ENCODE peak calls at places on chromosomes 16 and 17, in seven cellular contexts. One of them, this sample, is unnamed. For H3K9me3, the result is how much of the 10 kb centered on the place peaks cover.

GRCh38 chr17:37048806-37049205 is 100.1 kb downstream of the AATF start:
- DNase-seq in CD8-positive, alpha-beta T cell: no peak
- DNase-seq in esophagus squamous epithelium: no peak
- DNase-seq in heart left ventricle: no peak
- DNase-seq in AG04450: no peak
- DNase-seq in stomach: no peak
- DNase-seq in uterus: no peak
- DNase-seq in this sample: no peak

GRCh38 chr17:45942284-45942683 is 47.9 kb downstream of the MAPT start:
- DNase-seq in CD8-positive, alpha-beta T cell: no peak
- DNase-seq in esophagus squamous epithelium: no peak
- DNase-seq in heart left ventricle: peak
- DNase-seq in AG04450: no peak
- DNase-seq in stomach: peak
- DNase-seq in uterus: peak
- DNase-seq in this sample: peak

GRCh38 chr16:5790512-5790911 is 692.9 kb upstream of the EEF2KMT start:
- DNase-seq in CD8-positive, alpha-beta T cell: no peak
- DNase-seq in esophagus squamous epithelium: no peak
- DNase-seq in heart left ventricle: no peak
- DNase-seq in AG04450: no peak
- DNase-seq in stomach: no peak
- DNase-seq in uterus: no peak
- DNase-seq in this sample: no peak

GRCh38 chr16:442976-443375 is 17.5 kb downstream of the RAB11FIP3 start:
- DNase-seq in CD8-positive, alpha-beta T cell: no peak
- DNase-seq in esophagus squamous epithelium: no peak
- DNase-seq in heart left ventricle: no peak
- DNase-seq in AG04450: no peak
- DNase-seq in stomach: no peak
- DNase-seq in uterus: no peak
- DNase-seq in this sample: no peak

GRCh38 chr17:43849116-43849515 is 2.1 kb downstream of the CD300LG start:
- DNase-seq in CD8-positive, alpha-beta T cell: no peak
- DNase-seq in esophagus squamous epithelium: no peak
- DNase-seq in heart left ventricle: no peak
- DNase-seq in AG04450: no peak
- DNase-seq in stomach: no peak
- DNase-seq in uterus: no peak
- DNase-seq in this sample: no peak

GRCh38 chr17:82848022-82848592 is 8.3 kb upstream of the ZNF750 start:
- DNase-seq in CD8-positive, alpha-beta T cell: peak
- DNase-seq in esophagus squamous epithelium: no peak
- DNase-seq in heart left ventricle: no peak
- DNase-seq in AG04450: peak
- DNase-seq in stomach: peak
- DNase-seq in uterus: peak
- DNase-seq in this sample: no peak

GRCh38 chr16:12499032-12499735 is 304.5 kb downstream of the CPPED1 start:
- DNase-seq in CD8-positive, alpha-beta T cell: no peak
- DNase-seq in esophagus squamous epithelium: no peak
- DNase-seq in heart left ventricle: no peak
- DNase-seq in AG04450: no peak
- DNase-seq in stomach: no peak
- DNase-seq in uterus: no peak
- DNase-seq in this sample: no peak

GRCh38 chr16:82331974-82332750 is 162.1 kb upstream of the MPHOSPH6 start:
- DNase-seq in CD8-positive, alpha-beta T cell: no peak
- DNase-seq in esophagus squamous epithelium: no peak
- DNase-seq in heart left ventricle: no peak
- DNase-seq in AG04450: no peak
- DNase-seq in stomach: peak
- DNase-seq in uterus: no peak
- DNase-seq in this sample: no peak

GRCh38 chr17:32609085-32609484 is 122.3 kb downstream of the CDK5R1 start:
- DNase-seq in CD8-positive, alpha-beta T cell: peak
- DNase-seq in esophagus squamous epithelium: no peak
- DNase-seq in heart left ventricle: peak
- DNase-seq in AG04450: no peak
- DNase-seq in stomach: peak
- DNase-seq in uterus: no peak
- DNase-seq in this sample: no peak

GRCh38 chr16:70380919-70381603 is 34.4 kb downstream of the DDX19A start:
- DNase-seq in CD8-positive, alpha-beta T cell: peak
- DNase-seq in esophagus squamous epithelium: peak
- DNase-seq in heart left ventricle: peak
- DNase-seq in AG04450: peak
- DNase-seq in stomach: peak
- DNase-seq in uterus: peak
- DNase-seq in this sample: peak

GRCh38 chr17:20975566-20975965 is 67.2 kb downstream of the USP22 start:
- DNase-seq in CD8-positive, alpha-beta T cell: no peak
- DNase-seq in esophagus squamous epithelium: no peak
- DNase-seq in heart left ventricle: no peak
- DNase-seq in AG04450: no peak
- DNase-seq in stomach: no peak
- DNase-seq in uterus: no peak
- DNase-seq in this sample: no peak

GRCh38 chr16:57757326-57757786 is 21.8 kb downstream of the KATNB1 start:
- DNase-seq in CD8-positive, alpha-beta T cell: peak
- DNase-seq in esophagus squamous epithelium: no peak
- DNase-seq in heart left ventricle: peak
- DNase-seq in AG04450: peak
- DNase-seq in stomach: peak
- DNase-seq in uterus: peak
- DNase-seq in this sample: peak

GRCh38 chr16:63067141-63067540 is 1030.9 kb upstream of the CDH8 start:
- DNase-seq in CD8-positive, alpha-beta T cell: no peak
- DNase-seq in esophagus squamous epithelium: no peak
- DNase-seq in heart left ventricle: no peak
- DNase-seq in AG04450: no peak
- DNase-seq in stomach: no peak
- DNase-seq in uterus: no peak
- DNase-seq in this sample: no peak

GRCh38 chr16:77974883-77975282 is 47.5 kb upstream of the CLEC3A start:
- DNase-seq in CD8-positive, alpha-beta T cell: no peak
- DNase-seq in esophagus squamous epithelium: no peak
- DNase-seq in heart left ventricle: no peak
- DNase-seq in AG04450: no peak
- DNase-seq in stomach: no peak
- DNase-seq in uterus: no peak
- DNase-seq in this sample: peak

GRCh38 chr17:41907633-41908539 is 10.9 kb downstream of the ACLY start:
- DNase-seq in CD8-positive, alpha-beta T cell: no peak
- DNase-seq in esophagus squamous epithelium: no peak
- DNase-seq in heart left ventricle: no peak
- DNase-seq in AG04450: no peak
- DNase-seq in stomach: no peak
- DNase-seq in uterus: no peak
- DNase-seq in this sample: no peak

GRCh38 chr17:45119964-45120363 is 12.4 kb downstream of the PLCD3 start:
- DNase-seq in CD8-positive, alpha-beta T cell: no peak
- DNase-seq in esophagus squamous epithelium: no peak
- DNase-seq in heart left ventricle: no peak
- DNase-seq in AG04450: no peak
- DNase-seq in stomach: no peak
- DNase-seq in uterus: no peak
- DNase-seq in this sample: no peak

GRCh38 chr16:28531777-28532744 is 6.7 kb downstream of the NUPR1 start:
- DNase-seq in CD8-positive, alpha-beta T cell: no peak
- DNase-seq in esophagus squamous epithelium: no peak
- DNase-seq in heart left ventricle: peak
- DNase-seq in AG04450: no peak
- DNase-seq in stomach: peak
- DNase-seq in uterus: peak
- DNase-seq in this sample: peak

GRCh38 chr17:19447085-19447583 is 36.1 kb downstream of the RNF112 start:
- DNase-seq in CD8-positive, alpha-beta T cell: peak
- DNase-seq in esophagus squamous epithelium: no peak
- DNase-seq in heart left ventricle: no peak
- DNase-seq in AG04450: peak
- DNase-seq in stomach: peak
- DNase-seq in uterus: peak
- DNase-seq in this sample: peak

DNA sequence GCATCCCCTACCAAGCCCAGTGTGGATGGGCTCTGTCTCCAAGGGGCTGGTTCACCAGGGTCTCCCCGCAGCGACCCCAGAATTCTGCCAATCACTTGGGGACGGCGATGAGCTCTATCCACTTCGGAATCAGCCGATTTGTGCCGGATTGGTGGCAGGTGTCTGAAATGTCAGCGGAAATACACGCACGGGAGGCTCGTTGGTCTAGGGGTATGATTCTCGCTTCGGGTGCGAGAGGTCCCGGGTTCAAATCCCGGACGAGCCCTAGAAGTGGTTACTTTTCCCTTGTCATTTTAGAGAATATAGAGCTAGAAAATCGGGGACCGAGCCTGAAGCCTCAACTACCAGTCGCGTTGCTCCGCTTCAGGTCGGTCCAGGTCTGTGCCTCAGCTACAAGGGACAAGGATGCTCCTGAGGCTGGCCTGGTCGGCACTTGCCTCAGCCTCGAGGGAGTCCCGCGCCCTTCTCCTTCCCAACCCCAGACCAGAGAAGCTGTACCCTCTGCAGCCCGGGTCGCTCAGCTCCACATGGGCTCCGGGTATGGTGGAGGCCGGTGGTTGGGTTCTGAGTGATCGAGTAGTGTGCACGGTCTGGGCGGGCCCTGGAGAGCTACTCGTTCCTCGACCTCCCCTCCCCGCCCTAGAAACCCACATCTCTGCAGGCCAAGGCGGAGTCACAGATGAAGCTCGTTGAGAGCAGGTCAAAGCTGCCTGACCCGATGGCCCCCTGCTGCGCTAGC is 16.0 kb upstream of the OR1F1 start:
- DNase-seq in CD8-positive, alpha-beta T cell: no peak
- DNase-seq in esophagus squamous epithelium: no peak
- DNase-seq in heart left ventricle: peak
- DNase-seq in AG04450: no peak
- DNase-seq in stomach: no peak
- DNase-seq in uterus: no peak
- DNase-seq in this sample: no peak
- H3K27ac ChIP-seq in CD8-positive, alpha-beta T cell: no peak
- H3K27ac ChIP-seq in esophagus squamous epithelium: no peak
- H3K27ac ChIP-seq in heart left ventricle: no peak
- H3K27ac ChIP-seq in AG04450: no peak
- H3K27ac ChIP-seq in stomach: no peak
- H3K27ac ChIP-seq in uterus: no peak
- H3K27ac ChIP-seq in this sample: no peak

GRCh38 chr17:6843241-6843890 is 11.8 kb upstream of the TEKT1 start:
- DNase-seq in CD8-positive, alpha-beta T cell: no peak
- DNase-seq in esophagus squamous epithelium: no peak
- DNase-seq in heart left ventricle: no peak
- DNase-seq in AG04450: no peak
- DNase-seq in stomach: no peak
- DNase-seq in uterus: no peak
- DNase-seq in this sample: peak
- TF ChIP-seq CTCF in CD8-positive, alpha-beta T cell: peak
- TF ChIP-seq CTCF in esophagus squamous epithelium: peak
- TF ChIP-seq CTCF in heart left ventricle: peak
- TF ChIP-seq CTCF in AG04450: peak
- TF ChIP-seq CTCF in stomach: no peak
- TF ChIP-seq CTCF in uterus: peak
- TF ChIP-seq CTCF in this sample: peak

DNA sequence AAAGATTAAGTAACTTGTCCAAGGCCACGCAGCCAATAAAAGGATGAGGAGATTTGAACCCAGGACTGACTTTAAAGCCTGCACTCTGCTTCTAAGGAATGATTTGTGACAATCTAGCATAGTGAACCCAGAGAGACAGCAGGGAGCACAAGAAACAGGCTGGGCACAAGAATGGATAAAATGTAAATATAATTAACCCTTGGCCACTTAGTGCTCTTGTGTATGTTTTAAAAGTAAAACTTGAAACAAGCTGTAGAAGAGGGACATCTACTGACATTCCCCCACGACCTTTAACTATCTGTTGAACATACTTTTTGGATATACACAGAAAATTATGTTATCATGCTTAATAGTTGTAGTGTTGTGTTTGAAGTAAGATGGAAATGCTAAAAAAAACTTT is 141.9 kb upstream of the PMFBP1 start:
- DNase-seq in CD8-positive, alpha-beta T cell: no peak
- DNase-seq in esophagus squamous epithelium: no peak
- DNase-seq in heart left ventricle: no peak
- DNase-seq in AG04450: no peak
- DNase-seq in stomach: no peak
- DNase-seq in uterus: no peak
- DNase-seq in this sample: no peak
- H3K9me3 ChIP-seq in CD8-positive, alpha-beta T cell: under half
- H3K9me3 ChIP-seq in esophagus squamous epithelium: under half
- H3K9me3 ChIP-seq in heart left ventricle: under half
- H3K9me3 ChIP-seq in AG04450: under half
- H3K9me3 ChIP-seq in stomach: under half
- H3K9me3 ChIP-seq in uterus: under half
- H3K9me3 ChIP-seq in this sample: under half

GRCh38 chr17:79073706-79074088 is 927 bp upstream of the ENGASE start:
- DNase-seq in CD8-positive, alpha-beta T cell: no peak
- DNase-seq in esophagus squamous epithelium: no peak
- DNase-seq in heart left ventricle: no peak
- DNase-seq in AG04450: no peak
- DNase-seq in stomach: no peak
- DNase-seq in uterus: no peak
- DNase-seq in this sample: no peak
- H3K27ac ChIP-seq in CD8-positive, alpha-beta T cell: no peak
- H3K27ac ChIP-seq in esophagus squamous epithelium: no peak
- H3K27ac ChIP-seq in heart left ventricle: no peak
- H3K27ac ChIP-seq in AG04450: no peak
- H3K27ac ChIP-seq in stomach: peak
- H3K27ac ChIP-seq in uterus: no peak
- H3K27ac ChIP-seq in this sample: no peak

This sample was measured in cardiac muscle cell.